ENCODE peak calls at places on chromosome 18, in eight cellular contexts. One of them, this sample, is unnamed. For H3K4me1, the result is how much of the 10 kb centered on the place peaks cover.

GRCh38 chr18:37420315-37420880 is 145.2 kb downstream of the CELF4 start:
- DNase-seq in breast epithelium: no peak
- DNase-seq in GM23338: no peak
- DNase-seq in transverse colon: no peak
- DNase-seq in esophagus squamous epithelium: no peak
- DNase-seq in endothelial cell of umbilical vein: no peak
- DNase-seq in CD8-positive, alpha-beta memory T cell: no peak
- DNase-seq in heart left ventricle: no peak
- DNase-seq in this sample: no peak

GRCh38 chr18:66553824-66554223 is 50.1 kb downstream of the CDH19 start:
- DNase-seq in breast epithelium: no peak
- DNase-seq in GM23338: no peak
- DNase-seq in transverse colon: no peak
- DNase-seq in esophagus squamous epithelium: no peak
- DNase-seq in endothelial cell of umbilical vein: no peak
- DNase-seq in CD8-positive, alpha-beta memory T cell: no peak
- DNase-seq in heart left ventricle: no peak
- DNase-seq in this sample: no peak

GRCh38 chr18:39840406-39840805 is 2114.6 kb upstream of the PIK3C3 start:
- DNase-seq in breast epithelium: no peak
- DNase-seq in GM23338: no peak
- DNase-seq in transverse colon: no peak
- DNase-seq in esophagus squamous epithelium: no peak
- DNase-seq in endothelial cell of umbilical vein: peak
- DNase-seq in CD8-positive, alpha-beta memory T cell: no peak
- DNase-seq in heart left ventricle: no peak
- DNase-seq in this sample: no peak

GRCh38 chr18:12694032-12694431 is 8.5 kb downstream of the CEP76 start:
- DNase-seq in breast epithelium: no peak
- DNase-seq in GM23338: no peak
- DNase-seq in transverse colon: no peak
- DNase-seq in esophagus squamous epithelium: no peak
- DNase-seq in endothelial cell of umbilical vein: no peak
- DNase-seq in CD8-positive, alpha-beta memory T cell: no peak
- DNase-seq in heart left ventricle: no peak
- DNase-seq in this sample: no peak

GRCh38 chr18:8707946-8708345 is 2.6 kb downstream of the MTCL1 start:
- DNase-seq in breast epithelium: no peak
- DNase-seq in GM23338: no peak
- DNase-seq in transverse colon: no peak
- DNase-seq in esophagus squamous epithelium: no peak
- DNase-seq in endothelial cell of umbilical vein: no peak
- DNase-seq in CD8-positive, alpha-beta memory T cell: no peak
- DNase-seq in heart left ventricle: no peak
- DNase-seq in this sample: no peak

GRCh38 chr18:47254341-47254939 is 3.0 kb upstream of the SKOR2 start:
- DNase-seq in breast epithelium: no peak
- DNase-seq in GM23338: peak
- DNase-seq in transverse colon: no peak
- DNase-seq in esophagus squamous epithelium: no peak
- DNase-seq in endothelial cell of umbilical vein: peak
- DNase-seq in CD8-positive, alpha-beta memory T cell: no peak
- DNase-seq in heart left ventricle: peak
- DNase-seq in this sample: no peak

GRCh38 chr18:35291166-35291565 is 1.1 kb upstream of the ZSCAN30 start:
- DNase-seq in breast epithelium: no peak
- DNase-seq in GM23338: no peak
- DNase-seq in transverse colon: no peak
- DNase-seq in esophagus squamous epithelium: no peak
- DNase-seq in endothelial cell of umbilical vein: no peak
- DNase-seq in CD8-positive, alpha-beta memory T cell: no peak
- DNase-seq in heart left ventricle: no peak
- DNase-seq in this sample: no peak

GRCh38 chr18:23970161-23971153 is 44.1 kb upstream of the TTC39C start:
- DNase-seq in breast epithelium: no peak
- DNase-seq in GM23338: no peak
- DNase-seq in transverse colon: no peak
- DNase-seq in esophagus squamous epithelium: peak
- DNase-seq in endothelial cell of umbilical vein: no peak
- DNase-seq in CD8-positive, alpha-beta memory T cell: peak
- DNase-seq in heart left ventricle: no peak
- DNase-seq in this sample: peak

GRCh38 chr18:53677480-53677879 is 547.0 kb downstream of the MBD2 start:
- DNase-seq in breast epithelium: no peak
- DNase-seq in GM23338: no peak
- DNase-seq in transverse colon: no peak
- DNase-seq in esophagus squamous epithelium: no peak
- DNase-seq in endothelial cell of umbilical vein: no peak
- DNase-seq in CD8-positive, alpha-beta memory T cell: no peak
- DNase-seq in heart left ventricle: no peak
- DNase-seq in this sample: no peak

GRCh38 chr18:39571511-39571910 is 2005.9 kb upstream of the CELF4 start:
- DNase-seq in breast epithelium: no peak
- DNase-seq in GM23338: peak
- DNase-seq in transverse colon: no peak
- DNase-seq in esophagus squamous epithelium: no peak
- DNase-seq in endothelial cell of umbilical vein: peak
- DNase-seq in CD8-positive, alpha-beta memory T cell: no peak
- DNase-seq in heart left ventricle: no peak
- DNase-seq in this sample: no peak

GRCh38 chr18:24837065-24837464 is 376.6 kb downstream of the HRH4 start:
- DNase-seq in breast epithelium: no peak
- DNase-seq in GM23338: no peak
- DNase-seq in transverse colon: no peak
- DNase-seq in esophagus squamous epithelium: no peak
- DNase-seq in endothelial cell of umbilical vein: no peak
- DNase-seq in CD8-positive, alpha-beta memory T cell: no peak
- DNase-seq in heart left ventricle: no peak
- DNase-seq in this sample: no peak

GRCh38 chr18:60984496-60984895 is 348.7 kb upstream of the CDH20 start:
- DNase-seq in breast epithelium: no peak
- DNase-seq in GM23338: no peak
- DNase-seq in transverse colon: no peak
- DNase-seq in esophagus squamous epithelium: no peak
- DNase-seq in endothelial cell of umbilical vein: no peak
- DNase-seq in CD8-positive, alpha-beta memory T cell: no peak
- DNase-seq in heart left ventricle: no peak
- DNase-seq in this sample: no peak

GRCh38 chr18:46073474-46074331 is 1.6 kb upstream of the PSTPIP2 start:
- DNase-seq in breast epithelium: no peak
- DNase-seq in GM23338: peak
- DNase-seq in transverse colon: peak
- DNase-seq in esophagus squamous epithelium: no peak
- DNase-seq in endothelial cell of umbilical vein: peak
- DNase-seq in CD8-positive, alpha-beta memory T cell: peak
- DNase-seq in heart left ventricle: no peak
- DNase-seq in this sample: peak

GRCh38 chr18:7729858-7730257 is 162.7 kb downstream of the PTPRM start:
- DNase-seq in breast epithelium: no peak
- DNase-seq in GM23338: no peak
- DNase-seq in transverse colon: no peak
- DNase-seq in esophagus squamous epithelium: no peak
- DNase-seq in endothelial cell of umbilical vein: no peak
- DNase-seq in CD8-positive, alpha-beta memory T cell: no peak
- DNase-seq in heart left ventricle: no peak
- DNase-seq in this sample: no peak

GRCh38 chr18:48621240-48621639 is 82.4 kb downstream of the CTIF start:
- DNase-seq in breast epithelium: no peak
- DNase-seq in GM23338: no peak
- DNase-seq in transverse colon: no peak
- DNase-seq in esophagus squamous epithelium: no peak
- DNase-seq in endothelial cell of umbilical vein: no peak
- DNase-seq in CD8-positive, alpha-beta memory T cell: no peak
- DNase-seq in heart left ventricle: no peak
- DNase-seq in this sample: no peak

GRCh38 chr18:26655010-26655613 is 106.8 kb upstream of the KCTD1 start:
- DNase-seq in breast epithelium: no peak
- DNase-seq in GM23338: no peak
- DNase-seq in transverse colon: no peak
- DNase-seq in esophagus squamous epithelium: no peak
- DNase-seq in endothelial cell of umbilical vein: peak
- DNase-seq in CD8-positive, alpha-beta memory T cell: no peak
- DNase-seq in heart left ventricle: no peak
- DNase-seq in this sample: no peak

GRCh38 chr18:8792688-8793316 is 87.4 kb downstream of the MTCL1 start:
- DNase-seq in breast epithelium: no peak
- DNase-seq in GM23338: no peak
- DNase-seq in transverse colon: no peak
- DNase-seq in esophagus squamous epithelium: no peak
- DNase-seq in endothelial cell of umbilical vein: no peak
- DNase-seq in CD8-positive, alpha-beta memory T cell: no peak
- DNase-seq in heart left ventricle: no peak
- DNase-seq in this sample: no peak

GRCh38 chr18:37465922-37466321 is 99.7 kb downstream of the CELF4 start:
- DNase-seq in breast epithelium: no peak
- DNase-seq in GM23338: no peak
- DNase-seq in transverse colon: no peak
- DNase-seq in esophagus squamous epithelium: no peak
- DNase-seq in endothelial cell of umbilical vein: no peak
- DNase-seq in CD8-positive, alpha-beta memory T cell: no peak
- DNase-seq in heart left ventricle: no peak
- DNase-seq in this sample: no peak

GRCh38 chr18:55539240-55539639 is 48.8 kb downstream of the TCF4 start:
- DNase-seq in breast epithelium: no peak
- DNase-seq in GM23338: no peak
- DNase-seq in transverse colon: no peak
- DNase-seq in esophagus squamous epithelium: no peak
- DNase-seq in endothelial cell of umbilical vein: no peak
- DNase-seq in CD8-positive, alpha-beta memory T cell: no peak
- DNase-seq in heart left ventricle: no peak
- DNase-seq in this sample: no peak

GRCh38 chr18:57797209-57797651 is 5.9 kb downstream of the ATP8B1 start:
- DNase-seq in breast epithelium: no peak
- DNase-seq in GM23338: no peak
- DNase-seq in transverse colon: peak
- DNase-seq in esophagus squamous epithelium: no peak
- DNase-seq in endothelial cell of umbilical vein: no peak
- DNase-seq in CD8-positive, alpha-beta memory T cell: no peak
- DNase-seq in heart left ventricle: no peak
- DNase-seq in this sample: no peak

DNA sequence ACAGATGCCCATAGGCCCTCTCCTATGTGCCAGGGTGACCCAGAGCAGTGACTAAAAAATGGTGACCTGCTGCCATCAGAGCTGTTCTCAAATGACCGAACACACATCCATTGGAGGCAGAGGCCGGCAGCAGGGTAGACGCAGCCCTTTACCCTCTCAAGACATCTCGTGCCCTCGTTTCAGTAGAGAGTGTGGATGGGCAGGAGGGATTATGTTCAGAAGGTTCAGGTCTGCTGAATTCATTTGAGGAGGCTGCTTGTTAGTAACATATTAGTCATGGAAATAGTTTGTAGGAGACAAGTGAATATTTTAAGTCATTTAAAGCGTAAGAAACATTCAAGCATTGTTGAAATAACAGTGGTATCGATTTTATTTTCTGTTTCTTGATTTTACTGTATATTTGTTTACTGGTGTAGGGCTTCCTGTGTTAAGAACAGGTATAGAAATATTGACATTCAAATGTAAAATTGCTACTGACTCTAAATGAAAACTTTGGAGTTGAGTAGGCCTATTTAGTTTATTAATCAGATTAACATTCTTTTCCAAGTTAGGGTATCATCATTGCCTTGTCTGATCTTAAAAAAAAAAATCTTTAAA is 82.6 kb downstream of the ZNF532 start:
- DNase-seq in breast epithelium: no peak
- DNase-seq in GM23338: no peak
- DNase-seq in transverse colon: no peak
- DNase-seq in esophagus squamous epithelium: no peak
- DNase-seq in endothelial cell of umbilical vein: no peak
- DNase-seq in CD8-positive, alpha-beta memory T cell: no peak
- DNase-seq in heart left ventricle: no peak
- DNase-seq in this sample: no peak
- H3K27ac ChIP-seq in breast epithelium: no peak
- H3K27ac ChIP-seq in GM23338: peak
- H3K27ac ChIP-seq in transverse colon: no peak
- H3K27ac ChIP-seq in esophagus squamous epithelium: no peak
- H3K27ac ChIP-seq in endothelial cell of umbilical vein: no peak
- H3K27ac ChIP-seq in CD8-positive, alpha-beta memory T cell: no peak
- H3K27ac ChIP-seq in heart left ventricle: no peak
- H3K27ac ChIP-seq in this sample: no peak

GRCh38 chr18:62869327-62869726 is 154.0 kb downstream of the PHLPP1 start:
- DNase-seq in breast epithelium: no peak
- DNase-seq in GM23338: no peak
- DNase-seq in transverse colon: no peak
- DNase-seq in esophagus squamous epithelium: no peak
- DNase-seq in endothelial cell of umbilical vein: no peak
- DNase-seq in CD8-positive, alpha-beta memory T cell: peak
- DNase-seq in heart left ventricle: no peak
- DNase-seq in this sample: no peak
- H3K4me1 ChIP-seq in breast epithelium: under half
- H3K4me1 ChIP-seq in GM23338: under half
- H3K4me1 ChIP-seq in transverse colon: under half
- H3K4me1 ChIP-seq in esophagus squamous epithelium: under half
- H3K4me1 ChIP-seq in endothelial cell of umbilical vein: under half
- H3K4me1 ChIP-seq in CD8-positive, alpha-beta memory T cell: under half
- H3K4me1 ChIP-seq in heart left ventricle: under half
- H3K4me1 ChIP-seq in this sample: under half

DNA sequence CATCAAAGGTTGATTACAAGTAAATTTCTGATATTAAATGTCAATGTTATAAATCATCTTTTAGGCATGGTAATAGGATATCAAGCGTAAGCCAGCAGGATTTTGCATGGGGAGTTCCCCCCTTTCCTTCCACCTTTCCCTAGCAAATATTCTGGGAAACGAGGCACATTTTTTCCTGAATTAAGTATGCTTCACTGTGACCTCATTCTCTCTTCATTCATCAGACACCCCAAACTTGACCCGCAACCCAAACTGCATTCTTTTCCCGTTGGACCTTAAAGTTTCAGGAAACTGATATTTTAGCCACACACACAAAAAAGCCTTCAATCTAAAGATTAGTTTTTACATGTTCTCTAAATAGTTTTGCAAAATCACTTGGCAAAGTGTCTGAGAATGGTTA is 214.5 kb upstream of the CTAGE1 start:
- DNase-seq in breast epithelium: no peak
- DNase-seq in GM23338: no peak
- DNase-seq in transverse colon: no peak
- DNase-seq in esophagus squamous epithelium: no peak
- DNase-seq in endothelial cell of umbilical vein: no peak
- DNase-seq in CD8-positive, alpha-beta memory T cell: no peak
- DNase-seq in heart left ventricle: no peak
- DNase-seq in this sample: no peak
- H3K27ac ChIP-seq in breast epithelium: no peak
- H3K27ac ChIP-seq in GM23338: no peak
- H3K27ac ChIP-seq in transverse colon: no peak
- H3K27ac ChIP-seq in esophagus squamous epithelium: no peak
- H3K27ac ChIP-seq in endothelial cell of umbilical vein: no peak
- H3K27ac ChIP-seq in CD8-positive, alpha-beta memory T cell: no peak
- H3K27ac ChIP-seq in heart left ventricle: no peak
- H3K27ac ChIP-seq in this sample: no peak

DNA sequence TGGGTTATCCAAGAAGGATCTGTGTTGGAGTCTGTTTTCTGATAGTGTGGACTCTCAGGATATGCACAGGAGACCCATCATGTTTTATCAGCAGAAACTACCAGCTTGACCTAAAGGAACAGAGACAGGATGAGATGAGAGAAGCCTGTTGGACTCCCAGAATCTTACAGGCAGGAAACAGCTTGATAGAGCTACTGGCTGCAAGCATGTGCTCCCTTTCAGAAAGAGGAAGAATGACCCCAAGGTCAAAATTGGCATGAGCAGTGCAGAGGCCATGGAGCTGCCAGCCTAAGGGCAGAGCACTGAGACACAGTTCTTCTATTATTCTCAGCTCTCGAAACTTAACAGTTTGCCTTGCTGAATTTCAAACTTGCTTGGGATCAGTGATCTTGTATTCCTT is 135.2 kb upstream of the NFATC1 start:
- DNase-seq in breast epithelium: no peak
- DNase-seq in GM23338: no peak
- DNase-seq in transverse colon: no peak
- DNase-seq in esophagus squamous epithelium: no peak
- DNase-seq in endothelial cell of umbilical vein: peak
- DNase-seq in CD8-positive, alpha-beta memory T cell: no peak
- DNase-seq in heart left ventricle: no peak
- DNase-seq in this sample: no peak
- H3K4me1 ChIP-seq in breast epithelium: under half
- H3K4me1 ChIP-seq in GM23338: under half
- H3K4me1 ChIP-seq in transverse colon: under half
- H3K4me1 ChIP-seq in esophagus squamous epithelium: under half
- H3K4me1 ChIP-seq in endothelial cell of umbilical vein: under half
- H3K4me1 ChIP-seq in CD8-positive, alpha-beta memory T cell: under half
- H3K4me1 ChIP-seq in heart left ventricle: under half
- H3K4me1 ChIP-seq in this sample: under half

This sample was measured in effector memory CD4-positive, alpha-beta T cell.